ENCODE peak calls at places on chromosomes 3 and 15, in five cellular contexts. C is IMR-90, L is right atrium auricular region, G is upper lobe of right lung, Z is uterus. Y is an unnamed sample.

GRCh38 chr3:77041156-77041696 is 1.3 kb downstream of the ROBO2 start:
- DNase-seq in C (no peak), L (no peak), Z (no peak), G (no peak), Y (no peak)

GRCh38 chr3:4492240-4493007 is 724 bp upstream of the ITPR1 start:
- DNase-seq in Z (peak; percentile 55), L (peak; percentile 74), C (peak; percentile 58), G (peak; percentile 79), Y (peak; percentile 68)

GRCh38 chr3:122515856-122516255 is 1.1 kb upstream of the KPNA1 start:
- DNase-seq in G (no peak), C (no peak), L (no peak), Z (no peak), Y (no peak)

GRCh38 chr3:167493240-167493639 is 19.4 kb upstream of the SERPINI2 start:
- DNase-seq in L (no peak), Z (no peak), C (no peak), G (no peak), Y (no peak)

GRCh38 chr15:100207053-100207452 is 134.7 kb downstream of the ADAMTS17 start:
- DNase-seq in C (no peak), Z (no peak), L (no peak), G (no peak), Y (no peak)

GRCh38 chr3:29677421-29677820 is 396.6 kb downstream of the RBMS3 start:
- DNase-seq in Z (no peak), G (no peak), L (no peak), C (peak; percentile 16), Y (no peak)

GRCh38 chr3:141387446-141388030 is 19.2 kb downstream of the ZBTB38 start:
- DNase-seq in G (no peak), Z (no peak), L (no peak), C (no peak), Y (no peak)

GRCh38 chr15:98650871-98651481 is 2.6 kb downstream of the IGF1R start:
- DNase-seq in Z (peak; percentile 48), G (no peak), L (no peak), C (peak; percentile 49), Y (no peak)

GRCh38 chr3:155805204-155805801 is 775 bp downstream of the C3orf33 start:
- DNase-seq in G (peak; percentile 67), L (peak; percentile 60), C (no peak), Z (peak; percentile 20), Y (peak; percentile 52)

GRCh38 chr15:43194775-43195174 is 9.6 kb downstream of the CCNDBP1 start:
- DNase-seq in G (no peak), L (no peak), Z (no peak), C (peak; percentile 38), Y (no peak)

GRCh38 chr15:83064859-83065258 is 2.2 kb downstream of the BTBD1 start:
- DNase-seq in G (no peak), L (no peak), C (peak; percentile 37), Z (no peak), Y (no peak)

GRCh38 chr3:172592898-172593669 is 69.9 kb upstream of the TNFSF10 start:
- DNase-seq in G (no peak), L (no peak), C (no peak), Z (no peak), Y (no peak)

GRCh38 chr3:197420115-197420514 is 121.7 kb upstream of the DLG1 start:
- DNase-seq in C (no peak), L (no peak), G (no peak), Z (no peak), Y (peak; percentile 48)

GRCh38 chr15:69729167-69729748 is 276.6 kb downstream of the RPLP1 start:
- DNase-seq in Z (no peak), L (no peak), C (peak; percentile 8), G (no peak), Y (peak; percentile 36)

GRCh38 chr3:181623924-181624694 is 87.6 kb upstream of the SOX2 start:
- DNase-seq in G (no peak), C (no peak), Z (no peak), L (no peak), Y (no peak)

GRCh38 chr15:31227954-31228542 is 98.6 kb upstream of the KLF13 start:
- DNase-seq in G (no peak), Z (no peak), C (no peak), L (no peak), Y (no peak)

GRCh38 chr3:148042663-148043445 is 633.7 kb downstream of the ZIC1 start:
- DNase-seq in G (no peak), L (no peak), Z (no peak), C (peak; percentile 34), Y (no peak)

GRCh38 chr3:89113887-89114840 is 6.7 kb downstream of the EPHA3 start:
- DNase-seq in C (peak; percentile 42), L (peak; percentile 66), Z (peak; percentile 43), G (peak; percentile 83), Y (peak; percentile 70)

GRCh38 chr3:138640537-138640936 is 32.0 kb downstream of the FAIM start:
- DNase-seq in C (no peak), Z (no peak), G (no peak), L (no peak), Y (no peak)

GRCh38 chr3:52055537-52056351 is 627 bp downstream of the DUSP7 start:
- DNase-seq in C (peak; percentile 57), L (no peak), Z (no peak), G (peak; percentile 82), Y (peak; percentile 58)

GRCh38 chr15:23647421-23648375 is at the start of gene MAGEL2:
- DNase-seq in L (no peak), G (no peak), C (no peak), Z (no peak), Y (no peak)

GRCh38 chr3:125406070-125406469 is 30.9 kb upstream of the ZNF148 start:
- DNase-seq in C (no peak), L (no peak), G (no peak), Z (no peak), Y (no peak)

GRCh38 chr15:37880009-37880834 is 54.2 kb upstream of the TMCO5A start:
- DNase-seq in Z (no peak), G (no peak), L (no peak), C (peak; percentile 75), Y (no peak)

GRCh38 chr3:151086484-151087456 is 1.3 kb downstream of the MED12L start:
- DNase-seq in G (peak; percentile 85), C (peak; percentile 86), Z (peak; percentile 72), L (peak; percentile 76), Y (peak; percentile 79)

GRCh38 chr3:69524826-69525225 is 138.9 kb upstream of the FRMD4B start:
- DNase-seq in G (no peak), C (no peak), L (no peak), Z (no peak), Y (no peak)

GRCh38 chr3:119894195-119894594 is 112.3 kb downstream of the NR1I2 start:
- DNase-seq in G (no peak), C (no peak), L (no peak), Z (no peak), Y (no peak)

GRCh38 chr3:135992072-135992471 is 26.5 kb downstream of the PPP2R3A start:
- DNase-seq in C (peak; percentile 92), L (no peak), G (no peak), Z (peak; percentile 49), Y (no peak)

GRCh38 chr3:127135241-127136023 is 57.5 kb upstream of the PRR23E start:
- DNase-seq in G (no peak), Z (no peak), C (peak; percentile 6), L (no peak), Y (peak; percentile 63)

GRCh38 chr15:31478781-31479221 is 152.2 kb downstream of the KLF13 start:
- DNase-seq in L (no peak), G (peak; percentile 46), Z (peak; percentile 9), C (no peak), Y (no peak)

GRCh38 chr3:45547202-45547701 is 47.3 kb upstream of the LIMD1 start:
- DNase-seq in C (no peak), G (no peak), L (no peak), Z (no peak), Y (no peak)

GRCh38 chr3:127670761-127671522 is 1.8 kb upstream of the ABTB1 start:
- DNase-seq in G (peak; percentile 63), Z (no peak), C (no peak), L (no peak), Y (no peak)

GRCh38 chr15:23532019-23532418 is 33.5 kb upstream of the MKRN3 start:
- DNase-seq in L (no peak), C (no peak), G (no peak), Z (no peak), Y (no peak)

GRCh38 chr3:157134620-157135191 is 25.2 kb downstream of the CCNL1 start:
- DNase-seq in Z (no peak), C (no peak), G (no peak), L (no peak), Y (no peak)

DNA sequence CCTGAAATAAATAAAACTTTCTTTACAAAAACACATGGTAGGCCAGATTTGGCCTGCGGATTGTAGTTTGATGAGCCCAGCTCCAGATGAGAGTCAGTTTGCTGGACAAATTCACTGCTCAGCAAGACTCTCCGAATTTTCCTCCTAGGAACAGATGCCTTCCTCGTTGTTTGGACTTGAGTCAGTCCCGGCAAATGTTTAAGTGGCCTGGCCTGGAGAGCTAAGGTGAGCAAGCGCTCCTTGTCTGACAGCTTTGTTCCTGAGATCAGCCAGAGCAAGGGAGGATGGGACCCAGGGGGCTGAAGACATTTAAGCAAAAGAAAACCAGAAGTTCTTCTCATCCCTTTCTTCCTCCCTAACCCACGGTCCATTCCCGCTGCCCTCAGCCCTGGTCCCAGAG is 40.2 kb downstream of the POLR2M start:
- DNase-seq in C (no peak), Z (no peak), G (no peak), L (no peak), Y (no peak)
- H3K4me3 ChIP-seq in C (no peak overlapping the region), Z (peak overlapping the region; percentile 23), G (peak overlapping the region; percentile 18), L (peak overlapping the region; percentile 3), Y (peak overlapping the region; percentile 36)

DNA sequence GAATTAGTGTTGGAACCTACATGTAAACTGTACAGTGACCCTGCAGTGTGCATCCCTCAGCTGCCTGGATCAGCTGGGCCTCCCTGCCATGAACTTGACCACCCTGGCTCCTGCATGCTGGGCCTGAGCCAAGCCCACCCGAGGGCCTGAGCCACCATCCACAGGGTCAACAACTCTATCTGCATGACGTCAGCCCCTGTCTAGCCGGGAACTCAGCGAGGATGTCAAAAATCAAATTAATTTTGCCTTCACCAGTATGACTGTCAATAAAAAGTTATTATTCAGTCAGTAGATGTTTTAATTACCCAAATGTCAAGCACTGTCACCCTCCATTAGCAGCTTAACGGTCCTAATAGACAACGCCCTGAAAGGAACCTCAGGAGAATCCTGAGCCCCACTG is 181.4 kb downstream of the NTRK3 start:
- DNase-seq in C (no peak), G (no peak), L (no peak), Z (no peak), Y (no peak)
- H3K4me1 ChIP-seq in C (no peaks in the 10 kb centered on the region), G (no peaks in the 10 kb centered on the region), L (no peaks in the 10 kb centered on the region), Z (no peaks in the 10 kb centered on the region), Y (no peaks in the 10 kb centered on the region)

GRCh38 chr3:36765104-36765503 is 751 bp upstream of the DCLK3 start:
- DNase-seq in Z (no peak), L (no peak), G (no peak), C (no peak), Y (no peak)

GRCh38 chr3:36769926-36770325 is 5.6 kb upstream of the DCLK3 start:
- DNase-seq in L (no peak), C (no peak), Z (no peak), G (no peak), Y (no peak)

GRCh38 chr3:36763111-36763849 is 1.1 kb downstream of the DCLK3 start:
- DNase-seq in Z (no peak), C (no peak), G (no peak), L (no peak), Y (no peak)

GRCh38 chr3:36764704-36765038 is 318 bp upstream of the DCLK3 start:
- DNase-seq in G (no peak), Z (no peak), C (no peak), L (no peak), Y (no peak)

GRCh38 chr3:36763850-36764703 is at the start of gene DCLK3:
- DNase-seq in L (no peak), C (no peak), Z (no peak), G (no peak), Y (no peak)
- H3K4me3 ChIP-seq in L (peak within 1 kb of the TSS; percentile 46), C (no peak within 1 kb of the TSS), Z (no peak within 1 kb of the TSS), G (peak within 1 kb of the TSS; percentile 31), Y (peak within 1 kb of the TSS; percentile 45)

GRCh38 chr3:187743195-187744141 is 1.8 kb downstream of the BCL6 start:
- DNase-seq in L (no peak), G (peak; percentile 92), C (peak; percentile 46), Z (peak; percentile 76), Y (peak; percentile 73)
- H3K4me1 ChIP-seq in L (peaks cover 35% of the 10 kb centered on the region), G (peaks cover 35% of the 10 kb centered on the region), C (peaks cover 5% of the 10 kb centered on the region), Z (peaks cover 4% of the 10 kb centered on the region), Y (peaks cover 34% of the 10 kb centered on the region)

Y was measured in heart left ventricle.